ENCODE peak calls at places on chromosomes 2 and 18, in four cellular contexts. One of them, this sample, is unnamed.
A peak's percentile ranks its signal among the peaks of the same experiment; 100 is the strongest.

GRCh38 chr2:19676770-19677169 is 225.0 kb downstream of the TTC32 start:
- DNase-seq in H1: no peak
- DNase-seq in K562: peak; percentile 26
- DNase-seq in HepG2: peak; percentile 21
- DNase-seq in this sample: no peak

GRCh38 chr18:67266246-67266570 is 250.3 kb downstream of the DSEL start:
- DNase-seq in K562: no peak
- DNase-seq in HepG2: no peak
- DNase-seq in H1: no peak
- DNase-seq in this sample: no peak

GRCh38 chr2:230849633-230850357 is 14.9 kb upstream of the ITM2C start:
- DNase-seq in H1: peak; percentile 58
- DNase-seq in HepG2: peak; percentile 40
- DNase-seq in K562: peak; percentile 69
- DNase-seq in this sample: peak; percentile 66

GRCh38 chr2:206800501-206801416 is 35.4 kb downstream of the FASTKD2 start:
- DNase-seq in H1: no peak
- DNase-seq in K562: peak; percentile 26
- DNase-seq in HepG2: peak; percentile 65
- DNase-seq in this sample: peak; percentile 38

GRCh38 chr18:26686532-26686931 is 138.2 kb upstream of the KCTD1 start:
- DNase-seq in H1: no peak
- DNase-seq in HepG2: no peak
- DNase-seq in K562: no peak
- DNase-seq in this sample: no peak

GRCh38 chr2:39593439-39594393 is 72.0 kb upstream of the TMEM178A start:
- DNase-seq in HepG2: peak; percentile 56
- DNase-seq in K562: peak; percentile 37
- DNase-seq in H1: peak; percentile 15
- DNase-seq in this sample: peak; percentile 79

GRCh38 chr2:143581134-143581533 is 451.9 kb downstream of the ARHGAP15 start:
- DNase-seq in HepG2: no peak
- DNase-seq in K562: no peak
- DNase-seq in H1: no peak
- DNase-seq in this sample: no peak

GRCh38 chr2:28638102-28638501 is 113.5 kb upstream of the PPP1CB start:
- DNase-seq in K562: no peak
- DNase-seq in H1: no peak
- DNase-seq in HepG2: no peak
- DNase-seq in this sample: no peak

GRCh38 chr18:22324191-22325131 is 93.3 kb downstream of the CTAGE1 start:
- DNase-seq in K562: no peak
- DNase-seq in H1: no peak
- DNase-seq in HepG2: no peak
- DNase-seq in this sample: no peak

GRCh38 chr2:172350844-172351480 is 76.4 kb upstream of the ITGA6 start:
- DNase-seq in HepG2: no peak
- DNase-seq in H1: no peak
- DNase-seq in K562: no peak
- DNase-seq in this sample: no peak

GRCh38 chr2:237858294-237859081 is 935 bp upstream of the RAMP1 start:
- DNase-seq in HepG2: peak; percentile 78
- DNase-seq in H1: peak; percentile 36
- DNase-seq in K562: peak; percentile 57
- DNase-seq in this sample: peak; percentile 72

GRCh38 chr2:127453392-127454171 is 35.4 kb downstream of the PROC start:
- DNase-seq in HepG2: peak; percentile 85
- DNase-seq in K562: peak; percentile 74
- DNase-seq in H1: no peak
- DNase-seq in this sample: no peak

GRCh38 chr2:238130111-238130695 is 8.3 kb upstream of the KLHL30 start:
- DNase-seq in HepG2: no peak
- DNase-seq in H1: no peak
- DNase-seq in K562: no peak
- DNase-seq in this sample: no peak

GRCh38 chr2:150190546-150190945 is 296.9 kb downstream of the RND3 start:
- DNase-seq in HepG2: no peak
- DNase-seq in H1: no peak
- DNase-seq in K562: no peak
- DNase-seq in this sample: no peak

GRCh38 chr2:160242863-160243552 is 42.9 kb upstream of the ITGB6 start:
- DNase-seq in K562: no peak
- DNase-seq in H1: no peak
- DNase-seq in HepG2: no peak
- DNase-seq in this sample: no peak

GRCh38 chr2:215531284-215531683 is 95.4 kb upstream of the FN1 start:
- DNase-seq in K562: no peak
- DNase-seq in HepG2: no peak
- DNase-seq in H1: no peak
- DNase-seq in this sample: no peak

GRCh38 chr2:203718087-203718486 is 11.6 kb downstream of the CD28 start:
- DNase-seq in H1: no peak
- DNase-seq in HepG2: no peak
- DNase-seq in K562: peak; percentile 3
- DNase-seq in this sample: no peak

GRCh38 chr18:41665210-41665609 is 289.8 kb upstream of the PIK3C3 start:
- DNase-seq in HepG2: no peak
- DNase-seq in K562: no peak
- DNase-seq in H1: no peak
- DNase-seq in this sample: no peak

GRCh38 chr2:96580771-96581170 is 44.2 kb downstream of the ARID5A start:
- DNase-seq in K562: peak; percentile 41
- DNase-seq in H1: no peak
- DNase-seq in HepG2: peak; percentile 46
- DNase-seq in this sample: peak; percentile 46

DNA sequence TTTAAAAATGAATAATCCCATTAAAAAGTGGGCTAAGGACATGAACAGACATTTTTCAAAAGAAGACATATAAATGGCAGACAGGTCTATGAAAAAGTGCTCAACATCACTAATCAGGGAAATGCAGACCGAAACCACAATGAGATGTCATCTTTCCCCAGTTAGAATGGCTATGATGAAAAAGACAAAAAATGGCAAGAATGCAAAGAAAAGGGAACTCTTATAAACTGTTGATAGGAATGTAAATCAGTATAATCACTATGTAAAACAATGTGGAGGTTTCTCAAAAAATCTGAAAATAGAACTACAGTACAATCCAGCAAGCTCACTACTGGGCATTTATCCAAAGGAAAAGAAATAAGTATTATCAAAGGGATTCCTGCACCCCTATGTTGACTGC is 169.2 kb downstream of the METTL4 start:
- DNase-seq in K562: no peak
- DNase-seq in HepG2: no peak
- DNase-seq in H1: no peak
- DNase-seq in this sample: no peak
- TF ChIP-seq RNF2 in K562: no peak
- TF ChIP-seq RNF2 in HepG2: no peak
- TF ChIP-seq RNF2 in H1: no peak
- TF ChIP-seq RNF2 in this sample: no peak

DNA sequence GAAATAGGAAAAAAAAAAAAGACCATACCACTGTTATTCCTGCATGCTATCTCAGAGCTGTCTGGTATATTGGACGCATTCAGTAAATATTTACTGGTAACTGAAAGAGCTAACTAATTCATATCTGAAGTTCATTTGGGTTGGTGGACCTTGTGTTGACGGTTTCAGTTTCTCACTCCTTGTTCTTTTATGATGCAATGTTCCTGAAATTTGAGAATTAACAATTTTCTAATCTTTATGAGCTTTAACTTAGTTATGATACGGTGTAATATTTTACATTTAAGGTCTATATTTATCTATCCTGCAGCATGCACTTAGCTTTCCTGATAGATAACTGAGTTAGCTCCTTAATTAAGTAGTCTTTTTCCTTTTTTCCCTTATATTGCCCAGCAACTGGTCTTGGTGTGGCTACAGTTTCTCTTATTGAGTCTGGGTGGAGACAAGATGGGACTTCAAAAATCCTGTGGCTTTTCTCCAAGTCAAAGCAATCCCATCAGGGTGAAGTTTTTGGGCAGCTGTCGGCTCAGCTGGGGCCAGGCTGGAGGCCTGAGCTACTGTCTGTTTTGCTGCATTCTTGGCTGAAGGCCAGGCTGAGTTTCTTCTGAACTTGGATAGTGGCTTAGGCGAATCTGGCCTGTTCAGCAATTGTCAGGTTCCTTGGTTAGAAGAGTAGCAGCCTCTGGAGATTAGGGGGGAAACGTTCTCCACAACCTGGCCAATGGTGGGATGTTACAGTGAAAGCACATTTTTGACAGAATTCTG is 78.4 kb upstream of the MEX3C start:
- DNase-seq in H1: no peak
- DNase-seq in K562: no peak
- DNase-seq in HepG2: no peak
- DNase-seq in this sample: no peak
- TF ChIP-seq RNF2 in H1: no peak
- TF ChIP-seq RNF2 in K562: no peak
- TF ChIP-seq RNF2 in HepG2: no peak
- TF ChIP-seq RNF2 in this sample: no peak

DNA sequence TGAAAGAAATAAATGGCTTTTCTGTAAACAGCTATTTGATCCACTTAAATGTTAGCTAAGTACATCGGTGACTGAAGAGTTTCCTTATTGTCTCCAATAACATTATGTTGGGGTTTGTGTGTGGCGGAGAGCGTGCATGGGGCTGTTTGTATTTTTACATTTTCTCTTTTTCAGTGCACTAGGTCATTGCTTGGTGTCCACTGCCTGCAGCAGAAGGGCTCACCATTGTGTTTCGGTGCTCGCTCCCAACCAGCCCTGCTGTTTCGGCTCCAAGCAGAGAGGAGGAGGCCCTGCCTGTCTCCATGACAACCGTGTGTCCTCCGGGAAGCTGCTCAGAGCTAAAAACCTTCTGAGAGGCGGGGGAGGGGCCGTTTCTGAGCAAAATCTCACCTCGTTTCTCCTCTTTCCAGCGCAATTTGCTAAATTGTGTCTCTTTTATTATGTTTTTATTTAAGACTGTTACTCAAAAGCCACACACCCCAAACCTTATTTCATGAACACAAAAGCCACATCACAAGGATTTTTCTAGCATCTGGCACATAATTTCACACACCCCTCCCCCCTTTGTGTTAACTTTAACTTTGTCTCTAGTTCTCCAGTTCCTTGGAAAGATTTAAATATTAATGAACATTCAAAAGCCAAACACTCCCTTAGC is 112.8 kb upstream of the SLC38A11 start:
- DNase-seq in HepG2: no peak
- DNase-seq in H1: peak; percentile 49
- DNase-seq in K562: no peak
- DNase-seq in this sample: peak; percentile 43
- TF ChIP-seq RNF2 in HepG2: no peak
- TF ChIP-seq RNF2 in H1: no peak
- TF ChIP-seq RNF2 in K562: no peak
- TF ChIP-seq RNF2 in this sample: no peak

GRCh38 chr2:191656389-191656788 is 21.5 kb upstream of the NABP1 start:
- DNase-seq in HepG2: no peak
- DNase-seq in K562: no peak
- DNase-seq in H1: no peak
- DNase-seq in this sample: no peak
- TF ChIP-seq RNF2 in HepG2: no peak
- TF ChIP-seq RNF2 in K562: no peak
- TF ChIP-seq RNF2 in H1: no peak
- TF ChIP-seq RNF2 in this sample: no peak